ENCODE peak calls at places on chromosomes 11 and 22, in eight cellular contexts. P is iris pigment epithelial cell; F is activated CD8-positive, alpha-beta T cell treated with anti-CD3 and anti-CD28 coated beads, Interleukin-2, amount 10 ng/mL, durations not matched to agents 7 days and 5 days; A is AML-193; Y is EH; M is stimulated activated CD8-positive, alpha-beta memory T cell treated with anti-CD3 and anti-CD28 coated beads, Interleukin-4, amount 100 ng/mL, for 1 hour; K is RCC 7860; C is neural progenitor cell. T is an unnamed sample.

GRCh38 chr22:44224166-44224565 is 43.4 kb downstream of the PARVG start:
- DNase-seq in A (no peak), F (no peak), K (no peak), Y (peak; percentile 53), P (no peak), M (no peak), C (no peak), T (no peak)

GRCh38 chr11:12377106-12377823 is at the start of gene PARVA:
- DNase-seq in Y (peak; percentile 93), A (no peak), P (peak; percentile 79), F (no peak), M (no peak), C (peak; percentile 93), K (peak; percentile 39), T (peak; percentile 64)

GRCh38 chr11:94926271-94926625 is 47.1 kb downstream of the CWC15 start:
- DNase-seq in A (no peak), M (no peak), C (no peak), P (no peak), Y (peak; percentile 80), F (no peak), K (no peak), T (no peak)

GRCh38 chr22:20752873-20753272 is 21.0 kb upstream of the SERPIND1 start:
- DNase-seq in C (no peak), P (no peak), M (no peak), A (no peak), Y (no peak), K (no peak), F (no peak), T (no peak)

GRCh38 chr11:45079943-45080719 is 66.3 kb upstream of the PRDM11 start:
- DNase-seq in C (no peak), M (peak; percentile 37), K (no peak), A (peak; percentile 70), Y (no peak), F (peak; percentile 78), P (no peak), T (no peak)

GRCh38 chr11:20597137-20597923 is 2.1 kb upstream of the SLC6A5 start:
- DNase-seq in F (no peak), A (no peak), Y (no peak), P (no peak), M (no peak), K (no peak), C (peak; percentile 29), T (no peak)

GRCh38 chr11:39732002-39732401 is 1727.5 kb downstream of the LRRC4C start:
- DNase-seq in C (no peak), K (no peak), A (no peak), Y (no peak), M (no peak), F (no peak), P (no peak), T (no peak)

GRCh38 chr22:45335854-45336492 is 26.2 kb downstream of the FAM118A start:
- DNase-seq in C (no peak), M (no peak), Y (no peak), K (no peak), A (no peak), F (no peak), P (no peak), T (no peak)

GRCh38 chr11:132402056-132402684 is 1031.8 kb downstream of the NTM start:
- DNase-seq in K (no peak), F (peak; percentile 21), Y (peak; percentile 56), C (peak; percentile 80), A (no peak), M (no peak), P (peak; percentile 12), T (no peak)

GRCh38 chr11:129911298-129911697 is 15.9 kb upstream of the NFRKB start:
- DNase-seq in C (no peak), Y (peak; percentile 38), K (no peak), F (no peak), A (peak; percentile 6), P (peak; percentile 60), M (no peak), T (no peak)

GRCh38 chr11:128548655-128549255 is 38.6 kb downstream of the ETS1 start:
- DNase-seq in C (peak; percentile 71), K (no peak), M (no peak), Y (peak; percentile 44), P (peak; percentile 36), F (no peak), A (peak; percentile 28), T (peak; percentile 72)

GRCh38 chr11:93155738-93156137 is 42.1 kb downstream of the SLC36A4 start:
- DNase-seq in Y (no peak), K (no peak), P (no peak), M (no peak), C (no peak), A (no peak), F (no peak), T (no peak)

GRCh38 chr11:113778111-113778910 is 1.3 kb upstream of the CLDN25 start:
- DNase-seq in Y (peak; percentile 46), P (peak; percentile 30), C (no peak), A (no peak), F (no peak), K (peak; percentile 21), M (no peak), T (no peak)

GRCh38 chr11:7186190-7186589 is 65.5 kb upstream of the SYT9 start:
- DNase-seq in K (no peak), A (no peak), F (no peak), M (no peak), C (no peak), Y (peak; percentile 88), P (peak; percentile 42), T (no peak)

GRCh38 chr11:60265373-60266214 is 14.9 kb upstream of the MS4A4A start:
- DNase-seq in P (peak; percentile 24), Y (peak; percentile 15), C (peak; percentile 43), F (peak; percentile 26), A (peak; percentile 15), M (no peak), K (peak; percentile 39), T (no peak)

GRCh38 chr11:70637949-70638598 is 239.7 kb downstream of the CTTN start:
- DNase-seq in K (no peak), P (no peak), Y (no peak), F (no peak), C (peak; percentile 59), M (no peak), A (no peak), T (no peak)

GRCh38 chr11:95081412-95081811 is 8.2 kb upstream of the ENDOD1 start:
- DNase-seq in Y (peak; percentile 14), C (peak; percentile 5), K (no peak), A (no peak), F (no peak), M (no peak), P (no peak), T (no peak)

GRCh38 chr22:36587289-36588154 is 58.6 kb upstream of the EIF3D start:
- DNase-seq in F (no peak), A (no peak), K (no peak), M (no peak), P (peak; percentile 66), C (peak; percentile 44), Y (peak; percentile 73), T (no peak)

GRCh38 chr11:76700177-76701100 is 29.9 kb upstream of the LRRC32 start:
- DNase-seq in M (no peak), K (peak; percentile 77), A (no peak), C (no peak), F (no peak), P (peak; percentile 94), Y (peak; percentile 95), T (peak; percentile 65)

GRCh38 chr11:35267504-35267903 is 128.5 kb downstream of the CD44 start:
- DNase-seq in F (no peak), A (no peak), M (no peak), P (peak; percentile 90), Y (peak; percentile 91), C (no peak), K (peak; percentile 95), T (no peak)

GRCh38 chr11:62340269-62340901 is 3.1 kb downstream of the ASRGL1 start:
- DNase-seq in Y (peak; percentile 53), P (peak; percentile 62), F (peak; percentile 72), A (peak; percentile 52), C (peak; percentile 63), M (peak; percentile 40), K (no peak), T (peak; percentile 20)

GRCh38 chr11:60988658-60989057 is 17.2 kb downstream of the CD6 start:
- DNase-seq in Y (no peak), P (no peak), K (no peak), C (no peak), F (no peak), M (no peak), A (no peak), T (no peak)

GRCh38 chr11:115217726-115218311 is 286.4 kb downstream of the CADM1 start:
- DNase-seq in C (no peak), M (no peak), Y (no peak), F (no peak), A (no peak), P (no peak), K (peak; percentile 81), T (no peak)

GRCh38 chr11:32527191-32527590 is 56.4 kb upstream of the EIF3M start:
- DNase-seq in P (no peak), K (no peak), A (no peak), F (no peak), Y (no peak), C (no peak), M (no peak), T (no peak)

GRCh38 chr11:87299041-87299481 is 261.3 kb downstream of the TMEM135 start:
- DNase-seq in A (no peak), K (no peak), C (no peak), Y (peak; percentile 14), F (no peak), P (no peak), M (no peak), T (no peak)

GRCh38 chr11:112877561-112877960 is 83.7 kb upstream of the NCAM1 start:
- DNase-seq in F (peak; percentile 28), A (no peak), C (peak; percentile 37), M (no peak), Y (no peak), K (no peak), P (no peak), T (no peak)

GRCh38 chr22:24951942-24952836 is at the start of gene KIAA1671:
- DNase-seq in A (no peak), Y (peak; percentile 48), M (peak; percentile 74), F (peak; percentile 85), C (peak; percentile 99), P (peak; percentile 55), K (peak; percentile 67), T (peak; percentile 74)

GRCh38 chr11:60870733-60871377 is 3.5 kb downstream of the ZP1 start:
- DNase-seq in K (no peak), F (peak; percentile 47), M (no peak), P (no peak), Y (no peak), A (no peak), C (no peak), T (peak; percentile 11)

GRCh38 chr11:34928960-34929680 is 12.7 kb downstream of the PDHX start:
- DNase-seq in P (peak; percentile 16), C (no peak), Y (no peak), M (no peak), K (no peak), A (no peak), F (no peak), T (no peak)

GRCh38 chr11:109877043-109877442 is 216.1 kb upstream of the ZC3H12C start:
- DNase-seq in Y (no peak), C (no peak), P (no peak), A (no peak), M (no peak), F (no peak), K (no peak), T (no peak)

GRCh38 chr11:119850822-119851409 is 121.9 kb upstream of the NECTIN1 start:
- DNase-seq in F (no peak), C (no peak), A (no peak), P (no peak), K (no peak), Y (no peak), M (no peak), T (no peak)

GRCh38 chr11:35056391-35057093 is 82.4 kb upstream of the CD44 start:
- DNase-seq in C (no peak), P (peak; percentile 29), M (no peak), F (no peak), K (peak; percentile 7), Y (no peak), A (no peak), T (no peak)

GRCh38 chr11:55401011-55401410 is 33.2 kb downstream of the OR4A15 start:
- DNase-seq in C (no peak), K (no peak), M (no peak), Y (no peak), A (no peak), F (no peak), P (no peak), T (no peak)

GRCh38 chr11:33912405-33913361 is 20.8 kb upstream of the LMO2 start:
- DNase-seq in M (no peak), A (peak; percentile 83), P (peak; percentile 97), F (no peak), C (peak; percentile 63), K (peak; percentile 56), Y (peak; percentile 79), T (no peak)